ENCODE peak calls at places on chromosome 16, in ten cellular contexts. One of them, this sample, is unnamed.

GRCh38 chr16:81786321-81786720 is 7.2 kb downstream of the PLCG2 start:
- DNase-seq in esophagus squamous epithelium: no peak
- DNase-seq in cardiac muscle cell: no peak
- DNase-seq in lower lobe of right lung: no peak
- DNase-seq in psoas muscle: no peak
- DNase-seq in uterus: no peak
- DNase-seq in stomach: no peak
- DNase-seq in thoracic aorta: no peak
- DNase-seq in tibial artery: no peak
- DNase-seq in fibroblast of lung: no peak
- DNase-seq in this sample: no peak

GRCh38 chr16:81127051-81127450 is 30.9 kb upstream of the GCSH start:
- DNase-seq in esophagus squamous epithelium: no peak
- DNase-seq in cardiac muscle cell: no peak
- DNase-seq in lower lobe of right lung: no peak
- DNase-seq in psoas muscle: no peak
- DNase-seq in uterus: no peak
- DNase-seq in stomach: no peak
- DNase-seq in thoracic aorta: no peak
- DNase-seq in tibial artery: no peak
- DNase-seq in fibroblast of lung: no peak
- DNase-seq in this sample: peak

GRCh38 chr16:74709477-74709877 is 8.8 kb upstream of the MLKL start:
- DNase-seq in esophagus squamous epithelium: no peak
- DNase-seq in cardiac muscle cell: peak
- DNase-seq in lower lobe of right lung: peak
- DNase-seq in psoas muscle: peak
- DNase-seq in uterus: peak
- DNase-seq in stomach: peak
- DNase-seq in thoracic aorta: no peak
- DNase-seq in tibial artery: peak
- DNase-seq in fibroblast of lung: peak
- DNase-seq in this sample: peak

GRCh38 chr16:73068546-73069401 is 20.8 kb upstream of the ZFHX3 start:
- DNase-seq in esophagus squamous epithelium: no peak
- DNase-seq in cardiac muscle cell: peak
- DNase-seq in lower lobe of right lung: peak
- DNase-seq in psoas muscle: peak
- DNase-seq in uterus: peak
- DNase-seq in stomach: no peak
- DNase-seq in thoracic aorta: peak
- DNase-seq in tibial artery: peak
- DNase-seq in fibroblast of lung: peak
- DNase-seq in this sample: peak

GRCh38 chr16:67399218-67399733 is 6.0 kb upstream of the TPPP3 start:
- DNase-seq in esophagus squamous epithelium: no peak
- DNase-seq in cardiac muscle cell: peak
- DNase-seq in lower lobe of right lung: peak
- DNase-seq in psoas muscle: peak
- DNase-seq in uterus: peak
- DNase-seq in stomach: peak
- DNase-seq in thoracic aorta: no peak
- DNase-seq in tibial artery: no peak
- DNase-seq in fibroblast of lung: no peak
- DNase-seq in this sample: no peak

GRCh38 chr16:62194828-62195227 is 158.6 kb upstream of the CDH8 start:
- DNase-seq in esophagus squamous epithelium: no peak
- DNase-seq in cardiac muscle cell: no peak
- DNase-seq in lower lobe of right lung: no peak
- DNase-seq in psoas muscle: no peak
- DNase-seq in uterus: no peak
- DNase-seq in stomach: no peak
- DNase-seq in thoracic aorta: no peak
- DNase-seq in tibial artery: no peak
- DNase-seq in fibroblast of lung: no peak
- DNase-seq in this sample: no peak

GRCh38 chr16:85401370-85401916 is 211.7 kb upstream of the GSE1 start:
- DNase-seq in esophagus squamous epithelium: no peak
- DNase-seq in cardiac muscle cell: no peak
- DNase-seq in lower lobe of right lung: peak
- DNase-seq in psoas muscle: peak
- DNase-seq in uterus: peak
- DNase-seq in stomach: no peak
- DNase-seq in thoracic aorta: no peak
- DNase-seq in tibial artery: peak
- DNase-seq in fibroblast of lung: no peak
- DNase-seq in this sample: no peak

GRCh38 chr16:47069841-47070584 is 73.7 kb downstream of the NETO2 start:
- DNase-seq in esophagus squamous epithelium: no peak
- DNase-seq in cardiac muscle cell: no peak
- DNase-seq in lower lobe of right lung: no peak
- DNase-seq in psoas muscle: no peak
- DNase-seq in uterus: no peak
- DNase-seq in stomach: no peak
- DNase-seq in thoracic aorta: no peak
- DNase-seq in tibial artery: peak
- DNase-seq in fibroblast of lung: no peak
- DNase-seq in this sample: no peak

GRCh38 chr16:68367034-68367433 is 56.2 kb downstream of the PRMT7 start:
- DNase-seq in esophagus squamous epithelium: no peak
- DNase-seq in cardiac muscle cell: peak
- DNase-seq in lower lobe of right lung: no peak
- DNase-seq in psoas muscle: no peak
- DNase-seq in uterus: no peak
- DNase-seq in stomach: peak
- DNase-seq in thoracic aorta: no peak
- DNase-seq in tibial artery: no peak
- DNase-seq in fibroblast of lung: peak
- DNase-seq in this sample: peak

GRCh38 chr16:53775106-53775820 is 71.3 kb downstream of the FTO start:
- DNase-seq in esophagus squamous epithelium: no peak
- DNase-seq in cardiac muscle cell: no peak
- DNase-seq in lower lobe of right lung: no peak
- DNase-seq in psoas muscle: no peak
- DNase-seq in uterus: no peak
- DNase-seq in stomach: no peak
- DNase-seq in thoracic aorta: no peak
- DNase-seq in tibial artery: no peak
- DNase-seq in fibroblast of lung: no peak
- DNase-seq in this sample: no peak

GRCh38 chr16:76729525-76729924 is 452.3 kb downstream of the CNTNAP4 start:
- DNase-seq in esophagus squamous epithelium: no peak
- DNase-seq in cardiac muscle cell: no peak
- DNase-seq in lower lobe of right lung: no peak
- DNase-seq in psoas muscle: no peak
- DNase-seq in uterus: no peak
- DNase-seq in stomach: no peak
- DNase-seq in thoracic aorta: no peak
- DNase-seq in tibial artery: no peak
- DNase-seq in fibroblast of lung: peak
- DNase-seq in this sample: no peak

GRCh38 chr16:20084624-20085226 is 11.0 kb upstream of the GPR139 start:
- DNase-seq in esophagus squamous epithelium: no peak
- DNase-seq in cardiac muscle cell: no peak
- DNase-seq in lower lobe of right lung: no peak
- DNase-seq in psoas muscle: no peak
- DNase-seq in uterus: no peak
- DNase-seq in stomach: no peak
- DNase-seq in thoracic aorta: no peak
- DNase-seq in tibial artery: no peak
- DNase-seq in fibroblast of lung: no peak
- DNase-seq in this sample: no peak

GRCh38 chr16:88406096-88407041 is 23.6 kb downstream of the ZNF469 start:
- DNase-seq in esophagus squamous epithelium: no peak
- DNase-seq in cardiac muscle cell: no peak
- DNase-seq in lower lobe of right lung: no peak
- DNase-seq in psoas muscle: no peak
- DNase-seq in uterus: no peak
- DNase-seq in stomach: no peak
- DNase-seq in thoracic aorta: no peak
- DNase-seq in tibial artery: no peak
- DNase-seq in fibroblast of lung: no peak
- DNase-seq in this sample: peak

GRCh38 chr16:79876332-79876730 is 275.8 kb upstream of the MAF start:
- DNase-seq in esophagus squamous epithelium: no peak
- DNase-seq in cardiac muscle cell: no peak
- DNase-seq in lower lobe of right lung: no peak
- DNase-seq in psoas muscle: no peak
- DNase-seq in uterus: no peak
- DNase-seq in stomach: no peak
- DNase-seq in thoracic aorta: no peak
- DNase-seq in tibial artery: no peak
- DNase-seq in fibroblast of lung: no peak
- DNase-seq in this sample: no peak

GRCh38 chr16:19690196-19690595 is 27.8 kb downstream of the KNOP1 start:
- DNase-seq in esophagus squamous epithelium: no peak
- DNase-seq in cardiac muscle cell: no peak
- DNase-seq in lower lobe of right lung: no peak
- DNase-seq in psoas muscle: no peak
- DNase-seq in uterus: no peak
- DNase-seq in stomach: no peak
- DNase-seq in thoracic aorta: no peak
- DNase-seq in tibial artery: no peak
- DNase-seq in fibroblast of lung: no peak
- DNase-seq in this sample: no peak

DNA sequence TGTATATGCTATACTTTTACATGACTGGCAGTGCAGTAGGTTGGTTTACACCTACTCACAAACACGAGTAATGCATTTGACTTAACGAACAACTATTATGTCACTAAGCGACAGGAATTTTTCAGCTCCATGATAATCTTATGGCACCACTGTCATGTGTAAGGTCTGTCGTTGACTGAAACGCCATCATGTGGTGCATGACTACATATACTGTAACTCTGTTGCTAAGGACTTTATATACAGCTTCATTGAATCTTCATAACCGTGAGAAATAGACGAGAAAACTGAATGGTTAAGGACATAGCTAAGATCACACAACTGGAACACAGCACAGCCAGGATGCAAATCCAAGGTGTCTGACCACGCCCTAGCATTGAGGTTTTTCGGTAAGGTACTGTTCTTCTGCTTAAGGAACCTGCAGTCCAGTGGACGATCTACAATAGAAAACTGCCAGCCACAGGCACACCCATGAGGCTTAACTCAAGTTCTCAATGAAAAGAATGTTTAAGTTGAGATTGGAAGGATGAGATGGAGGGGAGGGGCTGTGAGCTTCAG is 3.3 kb downstream of the CFAP20 start:
- DNase-seq in esophagus squamous epithelium: no peak
- DNase-seq in cardiac muscle cell: no peak
- DNase-seq in lower lobe of right lung: no peak
- DNase-seq in psoas muscle: no peak
- DNase-seq in uterus: no peak
- DNase-seq in stomach: no peak
- DNase-seq in thoracic aorta: no peak
- DNase-seq in tibial artery: no peak
- DNase-seq in fibroblast of lung: no peak
- DNase-seq in this sample: no peak
- H3K4me3 ChIP-seq in esophagus squamous epithelium: peak
- H3K4me3 ChIP-seq in cardiac muscle cell: no peak
- H3K4me3 ChIP-seq in lower lobe of right lung: no peak
- H3K4me3 ChIP-seq in psoas muscle: no peak
- H3K4me3 ChIP-seq in uterus: no peak
- H3K4me3 ChIP-seq in stomach: no peak
- H3K4me3 ChIP-seq in thoracic aorta: no peak
- H3K4me3 ChIP-seq in tibial artery: no peak
- H3K4me3 ChIP-seq in fibroblast of lung: no peak
- H3K4me3 ChIP-seq in this sample: peak

GRCh38 chr16:48831081-48831722 is 221.2 kb upstream of the N4BP1 start:
- DNase-seq in esophagus squamous epithelium: no peak
- DNase-seq in cardiac muscle cell: peak
- DNase-seq in lower lobe of right lung: no peak
- DNase-seq in psoas muscle: no peak
- DNase-seq in uterus: no peak
- DNase-seq in stomach: no peak
- DNase-seq in thoracic aorta: no peak
- DNase-seq in tibial artery: no peak
- DNase-seq in fibroblast of lung: no peak
- DNase-seq in this sample: no peak
- TF ChIP-seq CTCF in esophagus squamous epithelium: no peak
- TF ChIP-seq CTCF in cardiac muscle cell: no peak
- TF ChIP-seq CTCF in lower lobe of right lung: no peak
- TF ChIP-seq CTCF in psoas muscle: no peak
- TF ChIP-seq CTCF in uterus: no peak
- TF ChIP-seq CTCF in stomach: no peak
- TF ChIP-seq CTCF in thoracic aorta: no peak
- TF ChIP-seq CTCF in tibial artery: no peak
- TF ChIP-seq CTCF in fibroblast of lung: no peak
- TF ChIP-seq CTCF in this sample: no peak

GRCh38 chr16:1338855-1339675 is 5.6 kb downstream of the BAIAP3 start:
- DNase-seq in esophagus squamous epithelium: no peak
- DNase-seq in cardiac muscle cell: no peak
- DNase-seq in lower lobe of right lung: no peak
- DNase-seq in psoas muscle: no peak
- DNase-seq in uterus: no peak
- DNase-seq in stomach: no peak
- DNase-seq in thoracic aorta: no peak
- DNase-seq in tibial artery: no peak
- DNase-seq in fibroblast of lung: no peak
- DNase-seq in this sample: no peak
- H3K4me3 ChIP-seq in esophagus squamous epithelium: no peak
- H3K4me3 ChIP-seq in cardiac muscle cell: no peak
- H3K4me3 ChIP-seq in lower lobe of right lung: no peak
- H3K4me3 ChIP-seq in psoas muscle: no peak
- H3K4me3 ChIP-seq in uterus: no peak
- H3K4me3 ChIP-seq in stomach: no peak
- H3K4me3 ChIP-seq in thoracic aorta: no peak
- H3K4me3 ChIP-seq in tibial artery: no peak
- H3K4me3 ChIP-seq in fibroblast of lung: no peak
- H3K4me3 ChIP-seq in this sample: no peak

DNA sequence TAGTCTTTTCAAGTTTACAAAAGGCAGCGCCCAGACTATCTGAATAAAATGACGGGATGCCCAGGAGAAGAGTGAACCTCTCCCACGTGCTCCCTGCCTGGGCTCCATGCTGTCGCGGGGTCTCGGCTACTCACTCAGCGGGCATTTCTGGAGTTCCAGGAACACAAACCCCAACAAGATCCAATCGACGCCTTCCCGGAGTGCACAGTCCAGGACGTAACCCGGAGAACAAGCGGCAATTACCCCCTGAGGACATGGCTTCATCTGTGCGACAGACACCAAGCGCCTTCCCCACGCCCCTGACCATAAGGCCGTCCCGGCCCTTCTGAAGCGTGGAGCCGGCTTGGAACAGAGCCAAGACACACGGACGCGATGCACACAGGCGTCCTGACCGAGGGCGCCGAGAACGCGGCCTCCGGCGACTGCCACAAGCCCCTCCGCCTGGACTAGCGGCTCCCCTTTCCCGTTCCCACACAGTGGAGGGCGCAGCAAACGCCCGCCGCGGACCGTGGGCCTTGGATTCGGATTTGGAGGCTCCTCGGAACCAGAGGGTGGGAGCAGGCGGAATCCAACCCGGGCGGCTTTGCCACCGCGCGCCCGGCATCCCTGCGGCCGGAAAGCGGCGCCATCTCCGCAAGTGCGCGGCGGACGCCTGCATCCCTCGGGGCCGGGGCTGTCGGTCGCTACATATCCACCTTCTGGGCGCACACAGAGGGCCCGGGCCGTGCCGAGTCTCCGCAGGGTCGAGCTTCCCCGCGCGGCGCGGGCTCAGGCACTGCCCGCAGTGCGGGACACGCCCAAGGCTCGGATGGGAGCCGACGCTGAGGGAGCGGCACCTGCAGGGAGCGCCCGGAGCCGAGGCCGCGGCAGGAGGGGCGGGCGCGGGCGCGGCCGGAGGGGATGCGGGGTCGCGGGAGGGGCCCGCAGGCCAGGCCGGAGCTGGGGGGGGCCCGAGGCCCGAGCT is 725 bp downstream of the ABCA3 start:
- DNase-seq in esophagus squamous epithelium: no peak
- DNase-seq in cardiac muscle cell: peak
- DNase-seq in lower lobe of right lung: peak
- DNase-seq in psoas muscle: peak
- DNase-seq in uterus: peak
- DNase-seq in stomach: peak
- DNase-seq in thoracic aorta: no peak
- DNase-seq in tibial artery: peak
- DNase-seq in fibroblast of lung: peak
- DNase-seq in this sample: peak
- TF ChIP-seq CTCF in esophagus squamous epithelium: no peak
- TF ChIP-seq CTCF in cardiac muscle cell: peak
- TF ChIP-seq CTCF in lower lobe of right lung: peak
- TF ChIP-seq CTCF in psoas muscle: no peak
- TF ChIP-seq CTCF in uterus: no peak
- TF ChIP-seq CTCF in stomach: no peak
- TF ChIP-seq CTCF in thoracic aorta: no peak
- TF ChIP-seq CTCF in tibial artery: no peak
- TF ChIP-seq CTCF in fibroblast of lung: no peak
- TF ChIP-seq CTCF in this sample: no peak